ENCODE peak calls at places on chromosomes 5 and 9, in four cellular contexts. B, U, J and M are unnamed samples.

GRCh38 chr5:176994460-176995121 is 12.0 kb downstream of the UIMC1 start:
- DNase-seq in B (no peak), U (no peak), J (no peak), M (peak)

GRCh38 chr9:137168575-137168906 is 1.3 kb downstream of the LRRC26 start:
- DNase-seq in J (no peak), U (no peak), B (peak), M (peak)

GRCh38 chr5:11906495-11906894 is 2.2 kb upstream of the CTNND2 start:
- DNase-seq in J (no peak), U (no peak), B (no peak), M (no peak)

GRCh38 chr9:78565481-78565880 is 268.6 kb downstream of the PSAT1 start:
- DNase-seq in U (no peak), J (no peak), B (no peak), M (no peak)

GRCh38 chr9:10007356-10007755 is 605.4 kb downstream of the PTPRD start:
- DNase-seq in B (no peak), J (no peak), U (no peak), M (no peak)

GRCh38 chr5:68378204-68378830 is 162.8 kb downstream of the PIK3R1 start:
- DNase-seq in B (no peak), U (no peak), J (no peak), M (no peak)

GRCh38 chr9:88074931-88075330 is 63.3 kb downstream of the SPATA31C2 start:
- DNase-seq in U (no peak), J (no peak), B (no peak), M (no peak)

GRCh38 chr5:11387382-11387781 is 516.9 kb downstream of the CTNND2 start:
- DNase-seq in U (no peak), B (no peak), J (no peak), M (no peak)

GRCh38 chr5:65482727-65483473 is 1.2 kb upstream of the ADAMTS6 start:
- DNase-seq in B (no peak), J (no peak), U (no peak), M (peak)

GRCh38 chr9:357560-357959 is 142.9 kb downstream of the DOCK8 start:
- DNase-seq in J (no peak), B (no peak), U (no peak), M (peak)

GRCh38 chr5:120258123-120258522 is 206.0 kb upstream of the PRR16 start:
- DNase-seq in B (no peak), U (no peak), J (no peak), M (no peak)

GRCh38 chr5:93572101-93572772 is 8.8 kb downstream of the NR2F1-AS1 start:
- DNase-seq in J (no peak), B (peak), U (no peak), M (no peak)

GRCh38 chr5:160472482-160472881 is 50.8 kb downstream of the PTTG1 start:
- DNase-seq in U (no peak), B (no peak), J (no peak), M (no peak)

GRCh38 chr5:170572453-170572852 is 68.6 kb downstream of the KCNIP1 start:
- DNase-seq in J (peak), B (no peak), U (no peak), M (no peak)